ENCODE peak calls at places on chromosomes 16 and 17, in eight cellular contexts. D, Y, W, I, R, C, U and V are unnamed samples.

GRCh38 chr16:60432472-60432871 is 1603.8 kb downstream of the CDH8 start:
- DNase-seq in D (no peak), Y (no peak), W (no peak), I (no peak), R (no peak), C (no peak), U (no peak), V (no peak)

GRCh38 chr16:3022697-3023414 is 886 bp downstream of the HCFC1R1 start:
- DNase-seq in D (no peak), Y (no peak), W (peak; percentile 77), I (no peak), R (peak; percentile 92), C (no peak), U (no peak), V (peak; percentile 90)

GRCh38 chr17:27329146-27329805 is 35.4 kb downstream of the WSB1 start:
- DNase-seq in D (no peak), Y (no peak), W (no peak), I (no peak), R (no peak), C (no peak), U (peak; percentile 41), V (no peak)

GRCh38 chr16:9040766-9041430 is 50.5 kb upstream of the HAPSTR1 start:
- DNase-seq in D (no peak), Y (no peak), W (no peak), I (no peak), R (no peak), C (no peak), U (no peak), V (no peak)

GRCh38 chr16:54928421-54929089 is 2.1 kb upstream of the IRX5 start:
- DNase-seq in D (peak; percentile 38), Y (peak; percentile 80), W (peak; percentile 88), I (peak; percentile 77), R (peak; percentile 87), C (peak; percentile 36), U (no peak), V (peak; percentile 90)

GRCh38 chr17:77881545-77881944 is 77.0 kb upstream of the TNRC6C start:
- DNase-seq in D (peak; percentile 84), Y (peak; percentile 89), W (peak; percentile 95), I (peak; percentile 67), R (peak; percentile 88), C (peak; percentile 48), U (peak; percentile 91), V (peak; percentile 53)

GRCh38 chr17:60887607-60888028 is 210.0 kb downstream of the BCAS3 start:
- DNase-seq in D (no peak), Y (no peak), W (no peak), I (no peak), R (no peak), C (no peak), U (no peak), V (no peak)

GRCh38 chr17:35082073-35082657 is 18.7 kb upstream of the RFFL start:
- DNase-seq in D (no peak), Y (no peak), W (no peak), I (no peak), R (no peak), C (no peak), U (no peak), V (peak; percentile 20)

GRCh38 chr16:353404-354285 is 1.1 kb upstream of the AXIN1 start:
- DNase-seq in D (peak; percentile 17), Y (peak; percentile 28), W (peak; percentile 70), I (no peak), R (no peak), C (no peak), U (peak; percentile 71), V (no peak)

GRCh38 chr16:78500659-78501226 is 401.3 kb downstream of the WWOX start:
- DNase-seq in D (no peak), Y (no peak), W (no peak), I (no peak), R (no peak), C (no peak), U (no peak), V (no peak)

GRCh38 chr17:29102046-29102445 is 59.1 kb downstream of the PIPOX start:
- DNase-seq in D (no peak), Y (no peak), W (no peak), I (no peak), R (no peak), C (no peak), U (no peak), V (no peak)

GRCh38 chr17:16379654-16380053 is 1.2 kb upstream of the UBB start:
- DNase-seq in D (no peak), Y (no peak), W (no peak), I (no peak), R (no peak), C (no peak), U (no peak), V (no peak)

GRCh38 chr17:17036520-17036998 is 5.7 kb upstream of the MPRIP start:
- DNase-seq in D (no peak), Y (no peak), W (no peak), I (no peak), R (peak; percentile 94), C (no peak), U (no peak), V (no peak)

DNA sequence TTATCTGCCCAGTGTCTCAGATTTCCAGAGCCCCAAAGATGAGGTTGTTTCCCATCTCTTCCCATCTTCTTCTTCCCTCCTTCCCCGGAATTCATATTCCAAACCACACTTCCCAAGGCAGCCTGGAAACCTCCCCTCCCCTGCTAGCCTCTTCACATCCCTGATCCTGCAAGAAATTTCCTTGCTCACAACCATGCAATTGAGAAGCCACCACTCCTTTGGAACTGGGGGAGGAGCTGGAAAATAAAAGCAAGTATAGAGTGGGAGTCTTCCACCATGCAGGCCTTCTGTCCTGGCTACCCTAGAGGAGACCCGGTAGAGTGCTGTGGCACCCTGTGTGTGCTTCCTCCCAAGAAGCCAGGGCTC is 15.5 kb upstream of the HOXB2 start:
- DNase-seq in D (no peak), Y (no peak), W (no peak), I (no peak), R (no peak), C (no peak), U (no peak), V (no peak)
- H3K27me3 ChIP-seq in D (no peaks in the 10 kb centered on the region), Y (peaks cover 14% of the 10 kb centered on the region), W (peaks cover 95% of the 10 kb centered on the region), I (peaks cover 32% of the 10 kb centered on the region), R (no peaks in the 10 kb centered on the region), C (peaks cover 31% of the 10 kb centered on the region), U (no peaks in the 10 kb centered on the region), V (no peaks in the 10 kb centered on the region)

DNA sequence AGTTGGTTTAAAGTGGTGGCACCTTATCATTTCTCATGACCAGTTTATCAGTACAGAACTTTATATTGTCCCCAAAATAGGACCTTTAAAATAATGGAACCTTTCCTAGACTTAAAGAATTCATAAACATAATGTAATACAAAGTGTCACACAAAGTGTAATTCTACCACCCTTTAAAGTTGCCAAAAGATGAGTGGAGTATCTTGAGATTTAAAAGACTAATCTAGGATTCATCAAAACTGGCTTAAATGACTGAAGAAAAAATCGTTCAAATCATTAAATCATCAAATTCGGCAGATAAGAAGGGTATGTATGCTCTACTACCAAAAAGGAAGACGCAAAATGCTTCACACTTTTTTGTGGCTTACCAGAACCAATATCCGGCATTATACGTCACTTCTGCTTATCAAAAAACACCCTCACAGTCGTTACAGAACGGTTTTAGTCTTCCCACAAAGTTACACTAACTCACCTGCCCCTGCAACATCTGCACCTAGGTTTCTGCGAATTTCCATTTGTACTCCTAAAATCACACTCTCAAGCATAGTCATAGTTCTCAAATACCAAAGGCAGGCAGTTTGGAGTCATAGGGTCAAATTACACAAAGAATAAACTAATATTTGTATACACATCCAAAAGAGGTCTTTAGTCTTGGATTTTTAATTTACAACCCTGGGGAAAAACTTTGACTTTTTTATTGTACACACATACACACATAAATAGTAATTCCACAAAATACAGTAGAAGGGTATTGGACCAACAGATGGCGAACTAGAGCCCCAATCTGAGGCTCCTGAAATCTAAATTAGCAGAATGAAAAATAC is 1.4 kb upstream of the KANSL1 start:
- DNase-seq in D (peak; percentile 87), Y (no peak), W (no peak), I (no peak), R (no peak), C (no peak), U (no peak), V (peak; percentile 18)
- H3K4me3 ChIP-seq in D (peak overlapping the region; percentile 71), Y (peak overlapping the region; percentile 87), W (peak overlapping the region; percentile 81), I (peak overlapping the region; percentile 90), R (peak overlapping the region; percentile 85), C (peak overlapping the region; percentile 22), U (peak overlapping the region; percentile 97), V (peak overlapping the region; percentile 93)

GRCh38 chr17:47650525-47651522 is 1.1 kb downstream of the KPNB1 start:
- DNase-seq in D (peak; percentile 87), Y (peak; percentile 97), W (peak; percentile 98), I (peak; percentile 95), R (peak; percentile 97), C (peak; percentile 97), U (peak; percentile 98), V (peak; percentile 100)

GRCh38 chr17:47654991-47655390 is 5.3 kb downstream of the KPNB1 start:
- DNase-seq in D (no peak), Y (no peak), W (no peak), I (peak; percentile 44), R (no peak), C (no peak), U (no peak), V (no peak)

GRCh38 chr17:47652570-47652969 is 2.9 kb downstream of the KPNB1 start:
- DNase-seq in D (no peak), Y (no peak), W (no peak), I (no peak), R (no peak), C (no peak), U (no peak), V (no peak)

GRCh38 chr17:47651704-47652103 is 2.0 kb downstream of the KPNB1 start:
- DNase-seq in D (no peak), Y (no peak), W (no peak), I (no peak), R (no peak), C (no peak), U (no peak), V (no peak)

GRCh38 chr17:47653442-47653841 is 3.7 kb downstream of the KPNB1 start:
- DNase-seq in D (no peak), Y (no peak), W (no peak), I (no peak), R (no peak), C (no peak), U (no peak), V (no peak)
- H3K36me3 ChIP-seq in D (peaks cover 53% of the 10 kb centered on the region), Y (no peaks in the 10 kb centered on the region), W (peaks cover 29% of the 10 kb centered on the region), I (peaks cover 66% of the 10 kb centered on the region), R (peaks cover 64% of the 10 kb centered on the region), C (peaks cover 52% of the 10 kb centered on the region), U (peaks cover 19% of the 10 kb centered on the region), V (peaks cover 78% of the 10 kb centered on the region)

GRCh38 chr17:409308-409847 is 56.8 kb upstream of the RPH3AL start:
- DNase-seq in D (no peak), Y (no peak), W (no peak), I (no peak), R (peak; percentile 66), C (no peak), U (no peak), V (no peak)

GRCh38 chr17:409848-410673 is 57.5 kb upstream of the RPH3AL start:
- DNase-seq in D (peak; percentile 99), Y (peak; percentile 100), W (peak; percentile 100), I (peak; percentile 100), R (peak; percentile 100), C (peak; percentile 100), U (peak; percentile 100), V (peak; percentile 91)

GRCh38 chr17:400257-400656 is 47.6 kb upstream of the RPH3AL start:
- DNase-seq in D (no peak), Y (no peak), W (no peak), I (no peak), R (no peak), C (no peak), U (no peak), V (no peak)

DNA sequence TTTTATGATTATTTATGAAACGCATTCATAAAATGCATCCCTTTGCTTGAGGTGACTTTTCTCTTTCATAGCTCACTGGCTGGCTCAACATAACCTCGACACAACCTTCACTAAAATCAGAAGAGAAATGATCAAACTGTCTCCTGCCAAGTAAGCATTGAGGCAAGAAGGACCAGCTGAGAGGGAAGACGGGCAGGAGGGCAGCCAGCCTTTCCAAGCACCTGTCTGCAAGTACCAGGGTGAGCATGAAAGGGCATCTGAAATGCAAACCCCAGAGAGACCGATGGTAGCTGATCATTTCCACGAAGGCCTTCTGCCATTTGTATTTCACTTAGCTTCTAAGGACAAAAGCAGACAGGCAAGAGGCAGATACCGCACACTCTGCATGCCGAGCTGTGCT is 52.1 kb upstream of the RPH3AL start:
- DNase-seq in D (no peak), Y (no peak), W (no peak), I (no peak), R (no peak), C (no peak), U (no peak), V (no peak)
- H3K27me3 ChIP-seq in D (no peaks in the 10 kb centered on the region), Y (no peaks in the 10 kb centered on the region), W (no peaks in the 10 kb centered on the region), I (no peaks in the 10 kb centered on the region), R (no peaks in the 10 kb centered on the region), C (no peaks in the 10 kb centered on the region), U (no peaks in the 10 kb centered on the region), V (no peaks in the 10 kb centered on the region)